ENCODE peak calls at places on chromosomes 6 and 20, in four cellular contexts. One of them, this sample, is unnamed.
A peak's percentile ranks its signal among the peaks of the same experiment; 100 is the strongest.

GRCh38 chr6:132190097-132190814 is 211.0 kb downstream of the MOXD1 start:
- DNase-seq in NCI-H345: no peak
- DNase-seq in body of pancreas: no peak
- DNase-seq in Karpas-422: no peak
- DNase-seq in this sample: no peak

GRCh38 chr20:61886721-61887658 is 178.7 kb downstream of the TAF4 start:
- DNase-seq in NCI-H345: peak; percentile 43
- DNase-seq in body of pancreas: peak; percentile 53
- DNase-seq in Karpas-422: peak; percentile 88
- DNase-seq in this sample: peak; percentile 57

GRCh38 chr6:46949662-46950280 is 28.0 kb upstream of the ADGRF5 start:
- DNase-seq in NCI-H345: no peak
- DNase-seq in body of pancreas: peak; percentile 30
- DNase-seq in Karpas-422: no peak
- DNase-seq in this sample: no peak

GRCh38 chr6:136547336-136547735 is 2.9 kb downstream of the MAP7 start:
- DNase-seq in NCI-H345: peak; percentile 12
- DNase-seq in body of pancreas: no peak
- DNase-seq in Karpas-422: peak; percentile 54
- DNase-seq in this sample: no peak

GRCh38 chr6:25717856-25718740 is 36.4 kb upstream of the SLC17A4 start:
- DNase-seq in NCI-H345: peak; percentile 42
- DNase-seq in body of pancreas: no peak
- DNase-seq in Karpas-422: peak; percentile 74
- DNase-seq in this sample: no peak

GRCh38 chr6:119147101-119148053 is 68.9 kb upstream of the FAM184A start:
- DNase-seq in NCI-H345: no peak
- DNase-seq in body of pancreas: peak; percentile 42
- DNase-seq in Karpas-422: no peak
- DNase-seq in this sample: no peak

GRCh38 chr6:114131943-114132342 is 161.0 kb upstream of the HDAC2 start:
- DNase-seq in NCI-H345: no peak
- DNase-seq in body of pancreas: no peak
- DNase-seq in Karpas-422: no peak
- DNase-seq in this sample: no peak

GRCh38 chr20:10467985-10468845 is 33.1 kb downstream of the SLX4IP start:
- DNase-seq in NCI-H345: no peak
- DNase-seq in body of pancreas: no peak
- DNase-seq in Karpas-422: no peak
- DNase-seq in this sample: no peak

GRCh38 chr6:115219645-115220044 is 841.0 kb downstream of the FRK start:
- DNase-seq in NCI-H345: no peak
- DNase-seq in body of pancreas: no peak
- DNase-seq in Karpas-422: no peak
- DNase-seq in this sample: no peak

GRCh38 chr6:53382421-53382820 is 33.7 kb upstream of the ELOVL5 start:
- DNase-seq in NCI-H345: no peak
- DNase-seq in body of pancreas: no peak
- DNase-seq in Karpas-422: no peak
- DNase-seq in this sample: no peak

GRCh38 chr6:14436593-14436992 is 319.0 kb downstream of the CD83 start:
- DNase-seq in NCI-H345: no peak
- DNase-seq in body of pancreas: no peak
- DNase-seq in Karpas-422: no peak
- DNase-seq in this sample: no peak

GRCh38 chr20:37294262-37294981 is 5.0 kb downstream of the MANBAL start:
- DNase-seq in NCI-H345: no peak
- DNase-seq in body of pancreas: no peak
- DNase-seq in Karpas-422: no peak
- DNase-seq in this sample: no peak

GRCh38 chr6:108711094-108711493 is 137.1 kb upstream of the ARMC2 start:
- DNase-seq in NCI-H345: no peak
- DNase-seq in body of pancreas: no peak
- DNase-seq in Karpas-422: no peak
- DNase-seq in this sample: no peak

GRCh38 chr6:31639449-31639861 is 13.0 kb downstream of the BAG6 start:
- DNase-seq in NCI-H345: no peak
- DNase-seq in body of pancreas: no peak
- DNase-seq in Karpas-422: no peak
- DNase-seq in this sample: no peak

GRCh38 chr6:6542357-6542756 is 46.2 kb upstream of the LY86 start:
- DNase-seq in NCI-H345: no peak
- DNase-seq in body of pancreas: no peak
- DNase-seq in Karpas-422: no peak
- DNase-seq in this sample: no peak

GRCh38 chr6:256169-256568 is 36.1 kb upstream of the DUSP22 start:
- DNase-seq in NCI-H345: no peak
- DNase-seq in body of pancreas: no peak
- DNase-seq in Karpas-422: no peak
- DNase-seq in this sample: no peak

GRCh38 chr6:168678588-168678987 is 237.6 kb downstream of the SMOC2 start:
- DNase-seq in NCI-H345: no peak
- DNase-seq in body of pancreas: no peak
- DNase-seq in Karpas-422: no peak
- DNase-seq in this sample: no peak

GRCh38 chr6:35498407-35499045 is 1.6 kb upstream of the TEAD3 start:
- DNase-seq in NCI-H345: no peak
- DNase-seq in body of pancreas: no peak
- DNase-seq in Karpas-422: no peak
- DNase-seq in this sample: no peak

This sample was measured in NT2/D1.